ENCODE peak calls at places on chromosome 17, in nine cellular contexts. One of them, this sample, is unnamed.

GRCh38 chr17:62321451-62321850 is 58.9 kb upstream of the EFCAB3 start:
- DNase-seq in WTC11: no peak
- DNase-seq in ascending aorta: no peak
- DNase-seq in lower lobe of right lung: no peak
- DNase-seq in spleen: no peak
- DNase-seq in psoas muscle: no peak
- DNase-seq in body of pancreas: no peak
- DNase-seq in GM10248: no peak
- DNase-seq in omental fat pad: no peak
- DNase-seq in this sample: no peak

GRCh38 chr17:48510761-48511604 is 19.8 kb downstream of the HOXB1 start:
- DNase-seq in WTC11: no peak
- DNase-seq in ascending aorta: no peak
- DNase-seq in lower lobe of right lung: no peak
- DNase-seq in spleen: no peak
- DNase-seq in psoas muscle: no peak
- DNase-seq in body of pancreas: no peak
- DNase-seq in GM10248: peak; percentile 62
- DNase-seq in omental fat pad: no peak
- DNase-seq in this sample: peak; percentile 61

GRCh38 chr17:43316522-43317142 is 82.2 kb upstream of the ARL4D start:
- DNase-seq in WTC11: peak; percentile 30
- DNase-seq in ascending aorta: no peak
- DNase-seq in lower lobe of right lung: no peak
- DNase-seq in spleen: peak; percentile 77
- DNase-seq in psoas muscle: no peak
- DNase-seq in body of pancreas: peak; percentile 55
- DNase-seq in GM10248: no peak
- DNase-seq in omental fat pad: no peak
- DNase-seq in this sample: peak; percentile 23

GRCh38 chr17:59753522-59754467 is 46.3 kb downstream of the VMP1 start:
- DNase-seq in WTC11: no peak
- DNase-seq in ascending aorta: no peak
- DNase-seq in lower lobe of right lung: no peak
- DNase-seq in spleen: no peak
- DNase-seq in psoas muscle: no peak
- DNase-seq in body of pancreas: no peak
- DNase-seq in GM10248: peak; percentile 72
- DNase-seq in omental fat pad: no peak
- DNase-seq in this sample: peak; percentile 56

GRCh38 chr17:48011405-48012150 is 26.0 kb downstream of the COPZ2 start:
- DNase-seq in WTC11: peak; percentile 59
- DNase-seq in ascending aorta: no peak
- DNase-seq in lower lobe of right lung: no peak
- DNase-seq in spleen: peak; percentile 66
- DNase-seq in psoas muscle: no peak
- DNase-seq in body of pancreas: no peak
- DNase-seq in GM10248: peak; percentile 73
- DNase-seq in omental fat pad: no peak
- DNase-seq in this sample: peak; percentile 81

GRCh38 chr17:39926588-39927100 is 757 bp downstream of the ORMDL3 start:
- DNase-seq in WTC11: peak; percentile 58
- DNase-seq in ascending aorta: no peak
- DNase-seq in lower lobe of right lung: peak; percentile 68
- DNase-seq in spleen: peak; percentile 89
- DNase-seq in psoas muscle: no peak
- DNase-seq in body of pancreas: peak; percentile 55
- DNase-seq in GM10248: peak; percentile 59
- DNase-seq in omental fat pad: no peak
- DNase-seq in this sample: peak; percentile 59

GRCh38 chr17:83032781-83033180 is 46.6 kb upstream of the METRNL start:
- DNase-seq in WTC11: no peak
- DNase-seq in ascending aorta: no peak
- DNase-seq in lower lobe of right lung: no peak
- DNase-seq in spleen: peak; percentile 46
- DNase-seq in psoas muscle: no peak
- DNase-seq in body of pancreas: no peak
- DNase-seq in GM10248: no peak
- DNase-seq in omental fat pad: no peak
- DNase-seq in this sample: no peak

GRCh38 chr17:58693208-58693607 is 806 bp downstream of the RAD51C start:
- DNase-seq in WTC11: no peak
- DNase-seq in ascending aorta: no peak
- DNase-seq in lower lobe of right lung: no peak
- DNase-seq in spleen: no peak
- DNase-seq in psoas muscle: no peak
- DNase-seq in body of pancreas: no peak
- DNase-seq in GM10248: no peak
- DNase-seq in omental fat pad: no peak
- DNase-seq in this sample: no peak

GRCh38 chr17:58576679-58577367 is 62.4 kb upstream of the MTMR4 start:
- DNase-seq in WTC11: no peak
- DNase-seq in ascending aorta: no peak
- DNase-seq in lower lobe of right lung: no peak
- DNase-seq in spleen: no peak
- DNase-seq in psoas muscle: no peak
- DNase-seq in body of pancreas: no peak
- DNase-seq in GM10248: no peak
- DNase-seq in omental fat pad: no peak
- DNase-seq in this sample: peak; percentile 9

GRCh38 chr17:36152639-36153120 is 23.8 kb downstream of the TBC1D3B start:
- DNase-seq in WTC11: no peak
- DNase-seq in ascending aorta: no peak
- DNase-seq in lower lobe of right lung: no peak
- DNase-seq in spleen: no peak
- DNase-seq in psoas muscle: no peak
- DNase-seq in body of pancreas: no peak
- DNase-seq in GM10248: no peak
- DNase-seq in omental fat pad: no peak
- DNase-seq in this sample: no peak

GRCh38 chr17:41868568-41868967 is 3.3 kb upstream of the KLHL11 start:
- DNase-seq in WTC11: no peak
- DNase-seq in ascending aorta: no peak
- DNase-seq in lower lobe of right lung: no peak
- DNase-seq in spleen: no peak
- DNase-seq in psoas muscle: no peak
- DNase-seq in body of pancreas: no peak
- DNase-seq in GM10248: no peak
- DNase-seq in omental fat pad: no peak
- DNase-seq in this sample: no peak

GRCh38 chr17:75249564-75249963 is 11.8 kb downstream of the GGA3 start:
- DNase-seq in WTC11: no peak
- DNase-seq in ascending aorta: no peak
- DNase-seq in lower lobe of right lung: no peak
- DNase-seq in spleen: no peak
- DNase-seq in psoas muscle: no peak
- DNase-seq in body of pancreas: no peak
- DNase-seq in GM10248: no peak
- DNase-seq in omental fat pad: no peak
- DNase-seq in this sample: no peak

GRCh38 chr17:40915721-40916256 is 21.7 kb downstream of the KRT23 start:
- DNase-seq in WTC11: no peak
- DNase-seq in ascending aorta: no peak
- DNase-seq in lower lobe of right lung: no peak
- DNase-seq in spleen: no peak
- DNase-seq in psoas muscle: no peak
- DNase-seq in body of pancreas: no peak
- DNase-seq in GM10248: peak; percentile 41
- DNase-seq in omental fat pad: no peak
- DNase-seq in this sample: peak; percentile 31

GRCh38 chr17:4583796-4584124 is 569 bp upstream of the SMTNL2 start:
- DNase-seq in WTC11: peak; percentile 60
- DNase-seq in ascending aorta: no peak
- DNase-seq in lower lobe of right lung: no peak
- DNase-seq in spleen: peak; percentile 62
- DNase-seq in psoas muscle: no peak
- DNase-seq in body of pancreas: no peak
- DNase-seq in GM10248: no peak
- DNase-seq in omental fat pad: no peak
- DNase-seq in this sample: no peak

GRCh38 chr17:21376835-21377690 is 906 bp downstream of the KCNJ12 start:
- DNase-seq in WTC11: peak; percentile 41
- DNase-seq in ascending aorta: no peak
- DNase-seq in lower lobe of right lung: no peak
- DNase-seq in spleen: no peak
- DNase-seq in psoas muscle: peak; percentile 44
- DNase-seq in body of pancreas: no peak
- DNase-seq in GM10248: no peak
- DNase-seq in omental fat pad: no peak
- DNase-seq in this sample: no peak

GRCh38 chr17:44559288-44560249 is 2.3 kb downstream of the FZD2 start:
- DNase-seq in WTC11: no peak
- DNase-seq in ascending aorta: no peak
- DNase-seq in lower lobe of right lung: no peak
- DNase-seq in spleen: no peak
- DNase-seq in psoas muscle: no peak
- DNase-seq in body of pancreas: no peak
- DNase-seq in GM10248: no peak
- DNase-seq in omental fat pad: no peak
- DNase-seq in this sample: no peak

GRCh38 chr17:61399131-61400057 is at the start of gene TBX2:
- DNase-seq in WTC11: peak; percentile 64
- DNase-seq in ascending aorta: peak; percentile 50
- DNase-seq in lower lobe of right lung: peak; percentile 71
- DNase-seq in spleen: peak; percentile 74
- DNase-seq in psoas muscle: peak; percentile 64
- DNase-seq in body of pancreas: peak; percentile 39
- DNase-seq in GM10248: no peak
- DNase-seq in omental fat pad: no peak
- DNase-seq in this sample: peak; percentile 61

GRCh38 chr17:44794699-44795413 is 35.2 kb downstream of the GJC1 start:
- DNase-seq in WTC11: no peak
- DNase-seq in ascending aorta: no peak
- DNase-seq in lower lobe of right lung: no peak
- DNase-seq in spleen: peak; percentile 19
- DNase-seq in psoas muscle: no peak
- DNase-seq in body of pancreas: no peak
- DNase-seq in GM10248: no peak
- DNase-seq in omental fat pad: no peak
- DNase-seq in this sample: no peak

GRCh38 chr17:29048440-29049360 is 5.8 kb downstream of the PIPOX start:
- DNase-seq in WTC11: no peak
- DNase-seq in ascending aorta: no peak
- DNase-seq in lower lobe of right lung: no peak
- DNase-seq in spleen: no peak
- DNase-seq in psoas muscle: no peak
- DNase-seq in body of pancreas: no peak
- DNase-seq in GM10248: no peak
- DNase-seq in omental fat pad: no peak
- DNase-seq in this sample: no peak

GRCh38 chr17:64641499-64641898 is 20.6 kb downstream of the SMURF2 start:
- DNase-seq in WTC11: no peak
- DNase-seq in ascending aorta: no peak
- DNase-seq in lower lobe of right lung: no peak
- DNase-seq in spleen: no peak
- DNase-seq in psoas muscle: no peak
- DNase-seq in body of pancreas: peak; percentile 41
- DNase-seq in GM10248: no peak
- DNase-seq in omental fat pad: no peak
- DNase-seq in this sample: no peak
- TF ChIP-seq CTCF in WTC11: no peak
- TF ChIP-seq CTCF in ascending aorta: no peak
- TF ChIP-seq CTCF in lower lobe of right lung: no peak
- TF ChIP-seq CTCF in spleen: no peak
- TF ChIP-seq CTCF in psoas muscle: no peak
- TF ChIP-seq CTCF in body of pancreas: no peak
- TF ChIP-seq CTCF in GM10248: no peak
- TF ChIP-seq CTCF in omental fat pad: no peak
- TF ChIP-seq CTCF in this sample: no peak

GRCh38 chr17:54007855-54008254 is 185.1 kb downstream of the KIF2B start:
- DNase-seq in WTC11: no peak
- DNase-seq in ascending aorta: no peak
- DNase-seq in lower lobe of right lung: no peak
- DNase-seq in spleen: no peak
- DNase-seq in psoas muscle: no peak
- DNase-seq in body of pancreas: no peak
- DNase-seq in GM10248: no peak
- DNase-seq in omental fat pad: no peak
- DNase-seq in this sample: no peak
- TF ChIP-seq CTCF in WTC11: no peak
- TF ChIP-seq CTCF in ascending aorta: no peak
- TF ChIP-seq CTCF in lower lobe of right lung: no peak
- TF ChIP-seq CTCF in spleen: no peak
- TF ChIP-seq CTCF in psoas muscle: no peak
- TF ChIP-seq CTCF in body of pancreas: no peak
- TF ChIP-seq CTCF in GM10248: no peak
- TF ChIP-seq CTCF in omental fat pad: no peak
- TF ChIP-seq CTCF in this sample: no peak

DNA sequence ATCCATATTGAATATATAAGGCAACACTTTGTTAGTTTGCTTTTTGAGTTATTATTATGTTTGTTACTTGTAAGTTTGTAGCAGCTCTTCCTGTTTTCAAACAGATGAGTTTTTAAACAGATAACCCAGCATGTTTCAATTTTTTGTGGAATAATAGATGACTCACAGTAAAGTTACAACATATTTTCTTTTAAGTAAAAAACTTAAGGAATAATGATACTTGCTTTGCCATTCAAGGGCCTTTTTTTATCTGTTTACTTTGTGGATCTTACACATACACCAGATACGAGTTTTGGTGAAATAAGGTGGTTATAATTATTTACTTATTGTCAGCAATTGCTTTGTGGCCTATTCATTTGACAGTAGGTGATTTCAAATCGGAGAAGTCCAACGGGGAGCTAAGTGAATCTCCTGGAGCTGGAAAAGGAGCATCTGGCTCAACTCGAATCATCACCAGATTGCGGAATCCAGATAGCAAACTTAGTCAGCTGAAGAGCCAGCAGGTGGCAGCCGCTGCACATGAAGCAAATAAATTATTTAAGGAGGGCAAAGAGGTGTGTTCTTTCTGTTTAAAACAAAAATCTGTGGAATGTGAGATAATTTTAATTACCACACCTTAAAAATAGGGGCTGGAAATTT is 66.3 kb downstream of the BPTF start:
- DNase-seq in WTC11: no peak
- DNase-seq in ascending aorta: no peak
- DNase-seq in lower lobe of right lung: no peak
- DNase-seq in spleen: no peak
- DNase-seq in psoas muscle: no peak
- DNase-seq in body of pancreas: no peak
- DNase-seq in GM10248: no peak
- DNase-seq in omental fat pad: no peak
- DNase-seq in this sample: no peak
- TF ChIP-seq CTCF in WTC11: no peak
- TF ChIP-seq CTCF in ascending aorta: no peak
- TF ChIP-seq CTCF in lower lobe of right lung: peak; percentile 25
- TF ChIP-seq CTCF in spleen: no peak
- TF ChIP-seq CTCF in psoas muscle: no peak
- TF ChIP-seq CTCF in body of pancreas: no peak
- TF ChIP-seq CTCF in GM10248: no peak
- TF ChIP-seq CTCF in omental fat pad: no peak
- TF ChIP-seq CTCF in this sample: peak; percentile 5

DNA sequence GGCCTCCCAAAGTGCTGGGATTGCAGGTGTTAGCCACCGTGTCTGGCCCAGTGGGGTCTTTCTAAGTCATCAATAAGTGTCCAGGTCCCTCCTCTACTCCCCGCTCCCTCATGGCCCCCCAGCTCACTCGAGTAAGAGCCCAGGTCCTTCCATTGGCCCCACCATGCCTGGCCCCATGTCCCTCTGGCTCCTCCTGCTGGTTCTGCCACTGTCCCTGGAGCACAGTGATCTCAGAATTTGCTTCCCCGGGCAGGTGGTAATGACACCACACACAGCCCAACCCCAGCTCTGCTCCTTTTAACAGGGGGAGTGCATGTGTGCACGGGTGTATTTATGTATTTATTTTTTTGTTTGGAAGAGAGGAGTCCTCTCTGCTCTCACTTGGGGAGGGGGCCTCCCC is 19.6 kb downstream of the MGAT5B start:
- DNase-seq in WTC11: no peak
- DNase-seq in ascending aorta: no peak
- DNase-seq in lower lobe of right lung: no peak
- DNase-seq in spleen: no peak
- DNase-seq in psoas muscle: no peak
- DNase-seq in body of pancreas: no peak
- DNase-seq in GM10248: no peak
- DNase-seq in omental fat pad: no peak
- DNase-seq in this sample: no peak
- TF ChIP-seq CTCF in WTC11: no peak
- TF ChIP-seq CTCF in ascending aorta: no peak
- TF ChIP-seq CTCF in lower lobe of right lung: no peak
- TF ChIP-seq CTCF in spleen: no peak
- TF ChIP-seq CTCF in psoas muscle: no peak
- TF ChIP-seq CTCF in body of pancreas: no peak
- TF ChIP-seq CTCF in GM10248: no peak
- TF ChIP-seq CTCF in omental fat pad: no peak
- TF ChIP-seq CTCF in this sample: peak; percentile 2

This sample was measured in GM20000.